ENCODE peak calls at places on chromosomes 2 and 18, in four cellular contexts. U is choroid plexus epithelial cell, V is hepatocyte, M is tibial artery. I is an unnamed sample.

GRCh38 chr18:66562279-66562678 is 41.6 kb downstream of the CDH19 start:
- DNase-seq in U (no peak), V (no peak), M (no peak), I (no peak)

GRCh38 chr2:112153179-112153490 is 14.9 kb downstream of the FBLN7 start:
- DNase-seq in U (no peak), V (no peak), M (no peak), I (no peak)

GRCh38 chr18:76662621-76663020 is 159.7 kb upstream of the ZNF236 start:
- DNase-seq in U (no peak), V (no peak), M (no peak), I (no peak)

GRCh38 chr2:235762832-235763598 is 269.2 kb downstream of the AGAP1 start:
- DNase-seq in U (peak; percentile 19), V (no peak), M (no peak), I (no peak)

GRCh38 chr2:125643585-125643984 is 1012.4 kb upstream of the GYPC start:
- DNase-seq in U (no peak), V (no peak), M (no peak), I (no peak)

GRCh38 chr2:190533968-190534309 is 583 bp downstream of the NEMP2 start:
- DNase-seq in U (peak; percentile 75), V (peak; percentile 43), M (no peak), I (no peak)

GRCh38 chr2:204365778-204366177 is 179.5 kb upstream of the PARD3B start:
- DNase-seq in U (no peak), V (no peak), M (no peak), I (no peak)

GRCh38 chr2:49935456-49935855 is 781.1 kb upstream of the FSHR start:
- DNase-seq in U (no peak), V (no peak), M (no peak), I (no peak)

GRCh38 chr18:75546964-75547363 is 119.5 kb upstream of the SMIM21 start:
- DNase-seq in U (no peak), V (no peak), M (no peak), I (no peak)

GRCh38 chr2:60413819-60414178 is 139.7 kb downstream of the BCL11A start:
- DNase-seq in U (no peak), V (no peak), M (no peak), I (no peak)

GRCh38 chr2:10954856-10955818 is 43.4 kb downstream of the KCNF1 start:
- DNase-seq in U (no peak), V (no peak), M (no peak), I (no peak)

GRCh38 chr2:133641497-133641896 is 73.2 kb upstream of the NCKAP5 start:
- DNase-seq in U (peak; percentile 46), V (peak; percentile 61), M (no peak), I (no peak)

GRCh38 chr2:127270663-127271062 is 23.3 kb downstream of the ERCC3 start:
- DNase-seq in U (no peak), V (no peak), M (no peak), I (no peak)

GRCh38 chr2:136347976-136348375 is 230.0 kb upstream of the CXCR4 start:
- DNase-seq in U (no peak), V (no peak), M (no peak), I (no peak)

GRCh38 chr2:30252723-30253688 is 21.7 kb downstream of the LBH start:
- DNase-seq in U (peak; percentile 93), V (peak; percentile 89), M (peak; percentile 61), I (no peak)

GRCh38 chr2:131966256-131966655 is 195.5 kb downstream of the ANKRD30BL start:
- DNase-seq in U (no peak), V (no peak), M (no peak), I (no peak)

GRCh38 chr2:85861180-85861579 is 27.6 kb downstream of the ST3GAL5 start:
- DNase-seq in U (peak; percentile 65), V (no peak), M (no peak), I (no peak)

GRCh38 chr2:230927711-230928341 is 2.8 kb upstream of the GPR55 start:
- DNase-seq in U (no peak), V (no peak), M (no peak), I (no peak)

DNA sequence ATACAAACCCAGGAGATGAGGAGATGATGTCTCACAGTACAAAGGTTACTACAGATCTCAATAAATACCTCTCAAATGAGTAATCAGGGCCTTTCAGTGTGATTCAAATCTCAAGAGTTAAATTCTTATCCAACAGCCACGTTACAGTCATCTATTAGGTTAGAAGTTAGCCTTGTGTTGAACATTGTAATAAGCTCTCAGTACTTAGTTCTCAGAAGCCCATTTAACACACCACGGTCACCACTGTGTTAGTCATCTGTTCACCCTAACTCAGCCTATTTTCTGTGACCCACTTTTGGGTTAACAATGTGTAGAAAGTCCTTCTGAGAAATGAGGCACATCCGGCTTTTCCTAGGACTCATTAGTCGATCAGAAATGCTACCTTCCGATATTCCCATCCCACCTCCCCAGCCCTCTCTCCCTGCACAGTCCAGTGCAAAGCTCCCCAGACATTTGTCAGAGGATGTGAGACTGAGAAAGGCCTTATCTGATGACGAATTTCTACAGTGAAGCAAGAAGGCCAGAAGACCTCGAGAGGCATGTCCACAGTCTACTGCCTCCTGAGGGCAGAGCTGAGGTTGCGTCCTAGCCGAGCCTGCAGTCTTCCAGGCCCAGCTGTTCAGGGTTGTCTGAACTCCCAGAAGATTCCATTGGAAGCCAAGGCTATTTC is 92.5 kb downstream of the ACTR2 start:
- DNase-seq in U (peak; percentile 94), V (peak; percentile 69), M (no peak), I (no peak)
- TF ChIP-seq CTCF in U (peak; percentile 78), V (peak; percentile 30), M (no peak), I (peak; percentile 21)

GRCh38 chr2:232843860-232844259 is 26.2 kb upstream of the SNORC start:
- DNase-seq in U (peak; percentile 30), V (no peak), M (no peak), I (no peak)
- TF ChIP-seq CTCF in U (peak; percentile 50), V (peak; percentile 13), M (no peak), I (no peak)

GRCh38 chr2:75609334-75609689 is 37.3 kb upstream of the MRPL19 start:
- DNase-seq in U (no peak), V (no peak), M (no peak), I (no peak)
- TF ChIP-seq CTCF in U (no peak), V (no peak), M (no peak), I (peak; percentile 67)

DNA sequence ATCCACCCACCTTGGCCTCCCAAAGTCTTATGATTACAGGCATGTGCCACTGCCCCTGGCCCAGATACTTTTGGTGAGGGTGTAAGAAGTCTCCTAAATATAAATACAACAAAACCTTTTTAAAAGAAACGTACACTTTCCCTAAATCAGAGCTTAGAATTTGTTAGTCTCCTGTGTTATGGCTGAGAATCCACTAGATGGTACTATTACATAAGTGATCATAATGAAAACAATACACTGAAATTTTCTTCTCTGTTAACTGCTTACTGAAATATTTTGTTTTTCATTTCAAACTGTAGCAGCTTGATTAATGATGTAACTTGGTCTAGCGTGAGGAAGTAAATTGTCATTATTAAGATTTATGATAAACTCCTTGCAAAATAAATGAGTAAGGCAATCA is 74.8 kb upstream of the FAM98A start:
- DNase-seq in U (peak; percentile 44), V (peak; percentile 10), M (no peak), I (no peak)
- TF ChIP-seq CTCF in U (peak; percentile 28), V (peak; percentile 66), M (peak; percentile 30), I (no peak)

DNA sequence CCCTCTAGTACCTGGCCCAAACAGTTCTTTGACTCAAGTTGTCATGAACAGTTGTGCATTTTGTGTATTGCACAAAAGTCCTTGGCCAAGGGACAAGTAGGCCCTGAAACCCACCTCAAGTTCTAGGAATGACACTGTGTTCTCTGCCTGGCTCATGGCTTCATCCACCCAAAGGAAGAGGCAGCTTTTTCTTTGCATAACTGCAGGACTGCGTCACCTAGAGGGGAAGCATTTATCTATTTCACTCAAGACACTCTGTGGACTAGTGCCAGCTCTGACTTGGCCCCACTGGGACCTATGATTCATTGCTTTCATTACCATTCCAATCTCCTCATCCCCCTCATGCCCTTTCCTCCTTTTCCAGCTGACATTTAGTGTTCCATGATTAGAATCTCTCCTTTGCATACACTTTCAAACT is 119.3 kb upstream of the SIX2 start:
- DNase-seq in U (peak; percentile 97), V (peak; percentile 37), M (no peak), I (no peak)
- TF ChIP-seq CTCF in U (peak; percentile 36), V (no peak), M (no peak), I (no peak)

GRCh38 chr2:232444409-232445148 is 11.4 kb upstream of the ALPI start:
- DNase-seq in U (peak; percentile 78), V (peak; percentile 69), M (no peak), I (no peak)
- TF ChIP-seq CTCF in U (peak; percentile 84), V (peak; percentile 45), M (peak; percentile 16), I (peak; percentile 76)

I was measured in CD14-positive monocyte.